ENCODE peak calls at places on chromosomes 12 and 14, in eight cellular contexts. I is OCI-LY7, O is H9, Q is tibial nerve, P is Peyer's patch, V is psoas muscle, A is K562, F is HFFc6. C is an unnamed sample.

GRCh38 chr12:7479784-7480183 is 23.8 kb downstream of the CD163 start:
- DNase-seq in I (no peak), O (no peak), Q (no peak), P (no peak), V (no peak), A (no peak), F (no peak), C (no peak)

GRCh38 chr14:97095269-97095668 is 298.1 kb downstream of the VRK1 start:
- DNase-seq in I (no peak), O (no peak), Q (no peak), P (no peak), V (no peak), A (no peak), F (no peak), C (no peak)

GRCh38 chr14:22556021-22556989 is 32.7 kb downstream of the DAD1 start:
- DNase-seq in I (peak), O (no peak), Q (no peak), P (peak), V (peak), A (peak), F (peak), C (peak)

GRCh38 chr12:96266238-96266637 is 72.1 kb downstream of the ELK3 start:
- DNase-seq in I (no peak), O (no peak), Q (no peak), P (no peak), V (no peak), A (no peak), F (no peak), C (no peak)

GRCh38 chr12:3020399-3020798 is 56.8 kb upstream of the TSPAN9 start:
- DNase-seq in I (no peak), O (no peak), Q (no peak), P (no peak), V (no peak), A (no peak), F (no peak), C (no peak)

GRCh38 chr14:82642425-82642824 is 1108.8 kb upstream of the SEL1L start:
- DNase-seq in I (no peak), O (peak), Q (no peak), P (no peak), V (no peak), A (peak), F (no peak), C (no peak)

GRCh38 chr14:23568021-23568599 is 519 bp upstream of the AP1G2 start:
- DNase-seq in I (no peak), O (no peak), Q (no peak), P (peak), V (no peak), A (no peak), F (no peak), C (no peak)

GRCh38 chr14:73325630-73326299 is 88.5 kb downstream of the PAPLN start:
- DNase-seq in I (peak), O (no peak), Q (no peak), P (no peak), V (no peak), A (no peak), F (no peak), C (no peak)

GRCh38 chr12:40942326-40942725 is 245.8 kb upstream of the PDZRN4 start:
- DNase-seq in I (no peak), O (no peak), Q (no peak), P (no peak), V (no peak), A (no peak), F (peak), C (no peak)

GRCh38 chr12:69510176-69510827 is 40.1 kb downstream of the FRS2 start:
- DNase-seq in I (no peak), O (no peak), Q (no peak), P (no peak), V (no peak), A (no peak), F (no peak), C (no peak)

GRCh38 chr12:43638786-43639185 is 86.8 kb upstream of the ADAMTS20 start:
- DNase-seq in I (no peak), O (no peak), Q (no peak), P (no peak), V (no peak), A (no peak), F (no peak), C (no peak)

GRCh38 chr12:114676142-114676741 is 7.7 kb downstream of the TBX3 start:
- DNase-seq in I (no peak), O (peak), Q (no peak), P (no peak), V (no peak), A (no peak), F (no peak), C (no peak)

GRCh38 chr14:95953111-95953724 is 76.6 kb downstream of the TUNAR start:
- DNase-seq in I (peak), O (no peak), Q (no peak), P (no peak), V (no peak), A (no peak), F (no peak), C (no peak)

GRCh38 chr12:119312904-119313303 is 21.6 kb upstream of the CCDC60 start:
- DNase-seq in I (no peak), O (no peak), Q (no peak), P (no peak), V (no peak), A (no peak), F (no peak), C (no peak)

GRCh38 chr12:104792570-104792969 is 165.5 kb downstream of the SLC41A2 start:
- DNase-seq in I (no peak), O (no peak), Q (no peak), P (no peak), V (no peak), A (no peak), F (peak), C (no peak)

GRCh38 chr12:28258998-28259397 is 68.7 kb downstream of the CCDC91 start:
- DNase-seq in I (no peak), O (no peak), Q (no peak), P (no peak), V (no peak), A (no peak), F (no peak), C (no peak)

GRCh38 chr14:96741151-96741977 is 55.8 kb upstream of the VRK1 start:
- DNase-seq in I (peak), O (peak), Q (no peak), P (peak), V (peak), A (peak), F (peak), C (peak)

GRCh38 chr12:18998343-18999270 is 130.9 kb upstream of the PLEKHA5 start:
- DNase-seq in I (no peak), O (no peak), Q (no peak), P (no peak), V (no peak), A (no peak), F (peak), C (no peak)

GRCh38 chr14:99564256-99564902 is 39.6 kb downstream of the CCDC85C start:
- DNase-seq in I (no peak), O (no peak), Q (peak), P (no peak), V (no peak), A (no peak), F (peak), C (no peak)

GRCh38 chr12:11823043-11823442 is 173.6 kb downstream of the ETV6 start:
- DNase-seq in I (peak), O (no peak), Q (no peak), P (no peak), V (no peak), A (no peak), F (peak), C (no peak)

GRCh38 chr12:116916714-116917114 is 6.0 kb downstream of the FBXW8 start:
- DNase-seq in I (peak), O (no peak), Q (no peak), P (no peak), V (peak), A (peak), F (peak), C (peak)

GRCh38 chr14:86639146-86639545 is 1109.2 kb downstream of the FLRT2 start:
- DNase-seq in I (no peak), O (no peak), Q (no peak), P (no peak), V (no peak), A (no peak), F (no peak), C (no peak)

GRCh38 chr14:40599726-40600125 is 1007.0 kb upstream of the LRFN5 start:
- DNase-seq in I (no peak), O (no peak), Q (no peak), P (no peak), V (no peak), A (no peak), F (no peak), C (no peak)

GRCh38 chr14:68376067-68376810 is 416.6 kb downstream of the ZFP36L1 start:
- DNase-seq in I (no peak), O (no peak), Q (no peak), P (no peak), V (no peak), A (no peak), F (no peak), C (no peak)

GRCh38 chr14:97366400-97366799 is 569.2 kb downstream of the VRK1 start:
- DNase-seq in I (no peak), O (peak), Q (no peak), P (no peak), V (no peak), A (no peak), F (no peak), C (no peak)

GRCh38 chr14:24285351-24285750 is 14.0 kb upstream of the RABGGTA start:
- DNase-seq in I (no peak), O (no peak), Q (no peak), P (no peak), V (no peak), A (no peak), F (peak), C (no peak)

GRCh38 chr12:3218150-3218845 is 141.1 kb downstream of the TSPAN9 start:
- DNase-seq in I (peak), O (no peak), Q (peak), P (peak), V (peak), A (no peak), F (peak), C (no peak)

GRCh38 chr12:123063535-123063934 is 83.1 kb downstream of the ARL6IP4 start:
- DNase-seq in I (peak), O (peak), Q (no peak), P (no peak), V (no peak), A (peak), F (no peak), C (no peak)

GRCh38 chr12:93618891-93619410 is 46.5 kb downstream of the SOCS2 start:
- DNase-seq in I (no peak), O (no peak), Q (no peak), P (no peak), V (no peak), A (no peak), F (no peak), C (no peak)

GRCh38 chr12:27899151-27899661 is 73.3 kb downstream of the PTHLH start:
- DNase-seq in I (no peak), O (no peak), Q (no peak), P (no peak), V (no peak), A (no peak), F (peak), C (no peak)

GRCh38 chr12:124675881-124676688 is 108.7 kb upstream of the NCOR2 start:
- DNase-seq in I (no peak), O (no peak), Q (no peak), P (no peak), V (peak), A (no peak), F (no peak), C (no peak)

GRCh38 chr12:54725233-54725843 is 77.2 kb upstream of the DCD start:
- DNase-seq in I (peak), O (peak), Q (no peak), P (no peak), V (no peak), A (no peak), F (peak), C (peak)

GRCh38 chr12:131458931-131459575 is 251.8 kb upstream of the SFSWAP start:
- DNase-seq in I (no peak), O (peak), Q (no peak), P (no peak), V (no peak), A (no peak), F (no peak), C (no peak)

GRCh38 chr12:100926669-100927248 is 132.2 kb downstream of the ANO4 start:
- DNase-seq in I (no peak), O (peak), Q (no peak), P (peak), V (no peak), A (no peak), F (peak), C (no peak)

GRCh38 chr14:25048170-25049126 is 1.5 kb downstream of the STXBP6 start:
- DNase-seq in I (no peak), O (no peak), Q (peak), P (no peak), V (peak), A (peak), F (peak), C (no peak)

GRCh38 chr14:68659021-68659931 is 133.6 kb downstream of the ZFP36L1 start:
- DNase-seq in I (no peak), O (peak), Q (no peak), P (no peak), V (no peak), A (no peak), F (no peak), C (no peak)

GRCh38 chr12:70960484-70960883 is 39.9 kb upstream of the PTPRR start:
- DNase-seq in I (no peak), O (no peak), Q (no peak), P (no peak), V (no peak), A (no peak), F (no peak), C (no peak)

GRCh38 chr14:55747186-55747585 is 167.2 kb downstream of the KTN1 start:
- DNase-seq in I (no peak), O (no peak), Q (no peak), P (no peak), V (no peak), A (no peak), F (no peak), C (no peak)

GRCh38 chr14:105861985-105862465 is 335.6 kb downstream of the TMEM121 start:
- DNase-seq in I (peak), O (no peak), Q (peak), P (peak), V (no peak), A (no peak), F (no peak), C (peak)

GRCh38 chr12:79274571-79275064 is 410.0 kb downstream of the SYT1 start:
- DNase-seq in I (no peak), O (peak), Q (no peak), P (no peak), V (no peak), A (no peak), F (no peak), C (no peak)

DNA sequence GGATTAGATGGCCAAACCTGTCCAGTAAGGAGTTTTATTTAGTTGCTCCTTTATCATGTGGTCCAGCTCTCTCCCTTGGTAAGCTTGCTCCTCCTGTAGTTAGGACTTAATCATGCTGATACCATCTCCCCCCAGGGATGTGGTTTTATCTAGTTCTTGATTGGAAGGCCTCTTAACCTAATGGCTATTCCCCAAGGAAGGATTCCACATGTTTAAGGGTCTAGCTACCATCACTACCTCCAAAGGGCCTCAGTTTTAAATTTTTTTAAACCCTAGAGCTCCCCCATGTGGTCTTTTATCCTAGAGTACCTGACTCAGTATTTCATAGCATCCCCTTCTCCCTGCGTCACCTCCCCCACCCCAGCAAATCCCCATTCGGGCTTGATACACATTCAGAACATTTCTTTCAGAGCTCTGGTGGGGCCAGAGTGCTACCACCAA is 22.5 kb downstream of the MAP3K12 start:
- DNase-seq in I (peak), O (no peak), Q (no peak), P (no peak), V (no peak), A (peak), F (no peak), C (no peak)
- TF ChIP-seq CTCF in I (peak), O (peak), Q (no peak), P (peak), V (peak), A (peak), F (peak), C (no peak)

GRCh38 chr14:93688239-93688666 is 100.0 kb downstream of the PRIMA1 start:
- DNase-seq in I (no peak), O (peak), Q (no peak), P (no peak), V (no peak), A (no peak), F (no peak), C (no peak)

GRCh38 chr14:93688794-93689193 is 99.5 kb downstream of the PRIMA1 start:
- DNase-seq in I (no peak), O (no peak), Q (no peak), P (no peak), V (no peak), A (no peak), F (no peak), C (no peak)

GRCh38 chr14:93686313-93686712 is 102.0 kb downstream of the PRIMA1 start:
- DNase-seq in I (no peak), O (no peak), Q (no peak), P (no peak), V (no peak), A (no peak), F (no peak), C (no peak)

GRCh38 chr14:93693914-93694313 is 94.4 kb downstream of the PRIMA1 start:
- DNase-seq in I (no peak), O (no peak), Q (no peak), P (no peak), V (no peak), A (no peak), F (no peak), C (no peak)

DNA sequence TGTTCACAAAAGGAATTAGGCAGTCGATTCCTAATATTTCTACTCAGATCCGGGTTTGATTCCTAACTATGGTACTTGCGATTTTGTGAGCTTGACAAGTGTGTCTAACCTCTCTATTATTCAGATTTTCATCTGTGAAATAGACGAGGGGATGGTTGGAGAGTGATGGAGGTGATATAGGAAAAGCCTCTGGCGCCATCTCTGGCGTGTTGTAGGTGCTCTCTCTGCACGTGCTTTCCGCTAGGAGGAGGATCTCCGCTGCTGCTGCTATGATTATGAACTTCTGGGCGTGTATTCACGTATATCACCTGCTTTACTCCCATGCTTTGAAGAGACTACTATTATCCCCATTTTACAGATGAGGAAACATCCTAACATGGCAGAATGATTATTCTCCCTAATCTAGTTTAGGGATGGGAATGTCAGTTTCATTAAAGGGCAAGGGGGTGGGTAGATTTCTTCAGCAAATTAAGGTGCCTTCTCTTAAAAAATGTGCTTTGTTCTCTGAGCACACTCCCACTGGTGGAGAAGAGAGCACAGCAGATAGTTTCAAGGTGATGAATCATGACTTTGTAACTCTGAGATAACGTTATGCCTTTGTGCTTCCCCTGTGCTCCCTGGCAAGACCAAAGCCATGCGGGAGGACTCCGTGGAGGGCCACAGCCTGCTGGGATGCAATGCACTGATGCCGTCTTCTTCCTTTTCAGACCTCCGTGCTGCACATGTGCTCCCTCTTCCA is 97.1 kb downstream of the PRIMA1 start:
- DNase-seq in I (no peak), O (no peak), Q (no peak), P (no peak), V (no peak), A (no peak), F (no peak), C (no peak)
- TF ChIP-seq CTCF in I (peak), O (peak), Q (no peak), P (no peak), V (no peak), A (peak), F (no peak), C (no peak)

DNA sequence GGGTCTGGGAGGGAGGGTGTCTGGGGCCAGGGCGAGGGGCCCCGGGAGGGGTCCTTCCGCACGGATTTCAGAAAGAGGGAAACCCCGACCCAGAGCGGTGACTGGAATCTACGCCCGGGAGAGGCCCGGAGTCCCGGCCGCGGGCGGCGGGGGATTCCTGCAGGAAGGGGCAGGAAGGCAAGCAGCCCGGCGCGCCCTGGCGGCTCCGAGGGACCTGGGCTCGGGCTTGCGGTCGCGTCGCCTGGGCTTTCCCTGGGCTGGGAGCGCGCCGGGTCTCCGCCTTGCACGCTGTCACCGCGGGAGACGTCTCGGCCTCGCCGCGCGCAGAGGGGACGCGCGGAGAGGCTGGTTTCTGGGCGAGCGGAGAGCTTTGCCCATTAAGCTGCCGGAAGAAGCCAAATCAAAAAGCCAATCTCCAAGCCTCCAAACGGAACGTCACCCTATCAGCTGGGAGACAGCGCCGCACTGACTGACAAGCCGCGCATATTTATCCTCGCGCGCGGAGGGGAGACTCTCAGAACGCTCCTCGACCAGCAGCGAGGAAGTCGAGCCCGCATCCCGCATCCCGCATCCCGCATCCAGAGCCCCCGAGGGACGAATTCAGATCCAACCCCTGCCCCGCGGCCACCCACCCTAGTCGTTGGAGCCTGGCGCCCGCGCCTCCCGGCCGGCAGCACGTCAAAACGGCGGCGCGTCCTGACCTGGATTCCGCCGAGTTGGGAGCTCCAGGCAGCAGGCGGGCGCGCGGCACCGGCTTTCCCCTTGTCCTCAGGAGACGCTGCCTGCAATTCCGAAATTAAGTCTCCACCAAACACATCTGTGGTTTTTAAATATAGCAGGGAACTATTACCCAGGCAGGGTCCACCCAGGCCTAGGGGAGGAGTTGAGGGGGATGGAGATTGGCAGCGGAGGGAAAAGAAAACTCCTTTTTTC is at the start of gene SLC8A3:
- DNase-seq in I (no peak), O (peak), Q (no peak), P (no peak), V (peak), A (no peak), F (peak), C (peak)
- TF ChIP-seq CTCF in I (no peak), O (no peak), Q (no peak), P (no peak), V (no peak), A (no peak), F (no peak), C (no peak)

DNA sequence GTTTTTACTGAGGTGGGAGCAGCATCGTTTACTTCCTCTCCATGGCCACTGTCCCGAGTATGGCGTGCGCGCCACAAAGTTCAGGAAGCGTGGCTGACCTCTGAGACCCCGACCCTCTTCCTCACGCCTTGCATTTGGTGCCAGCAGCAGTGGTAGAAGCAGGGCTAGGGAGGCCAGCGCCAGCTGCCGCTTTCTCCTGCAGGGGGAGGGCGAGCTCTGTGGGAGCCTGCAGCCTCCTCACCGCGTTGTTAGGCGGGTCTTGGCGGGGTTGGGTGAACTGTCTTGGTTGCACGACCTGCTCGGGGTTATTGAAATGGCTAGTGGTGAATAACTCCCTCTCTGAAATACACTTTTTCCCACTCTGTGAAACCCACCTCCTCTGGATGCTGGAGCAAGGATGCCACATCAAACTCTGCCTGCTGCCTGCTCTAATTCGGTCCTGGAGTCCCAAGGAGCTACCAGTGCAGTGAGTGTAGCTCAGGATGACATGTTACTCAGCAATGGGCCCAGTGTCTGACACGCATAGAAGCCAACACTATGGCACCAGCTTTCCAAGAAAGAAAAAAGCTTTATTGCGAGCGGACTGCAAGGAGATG is 22.3 kb upstream of the TDRD9 start:
- DNase-seq in I (no peak), O (peak), Q (no peak), P (no peak), V (no peak), A (no peak), F (no peak), C (no peak)
- TF ChIP-seq CTCF in I (peak), O (peak), Q (no peak), P (no peak), V (no peak), A (peak), F (no peak), C (peak)